ENCODE peak calls at places on chromosomes 2 and 18, in seven cellular contexts. One of them, this sample, is unnamed.

GRCh38 chr2:129923265-129924141 is 56.0 kb upstream of the RAB6C start:
- DNase-seq in GM12892: no peak
- DNase-seq in transverse colon: no peak
- DNase-seq in stomach: no peak
- DNase-seq in K562: peak
- DNase-seq in A549: no peak
- DNase-seq in H54: no peak
- DNase-seq in this sample: peak

GRCh38 chr2:102233132-102233884 is 46.5 kb downstream of the IL1RL2 start:
- DNase-seq in A549: no peak
- DNase-seq in GM12892: no peak
- DNase-seq in stomach: no peak
- DNase-seq in transverse colon: no peak
- DNase-seq in K562: no peak
- DNase-seq in H54: no peak
- DNase-seq in this sample: no peak

GRCh38 chr18:32730620-32731021 is 42.2 kb downstream of the KLHL14 start:
- DNase-seq in transverse colon: no peak
- DNase-seq in GM12892: no peak
- DNase-seq in K562: no peak
- DNase-seq in stomach: no peak
- DNase-seq in A549: no peak
- DNase-seq in H54: no peak
- DNase-seq in this sample: no peak

GRCh38 chr18:77008576-77009315 is 123.8 kb downstream of the MBP start:
- DNase-seq in stomach: no peak
- DNase-seq in H54: no peak
- DNase-seq in A549: no peak
- DNase-seq in K562: no peak
- DNase-seq in transverse colon: no peak
- DNase-seq in GM12892: no peak
- DNase-seq in this sample: no peak

GRCh38 chr18:5772706-5773105 is 122.6 kb downstream of the TMEM200C start:
- DNase-seq in K562: no peak
- DNase-seq in transverse colon: no peak
- DNase-seq in H54: no peak
- DNase-seq in stomach: no peak
- DNase-seq in A549: no peak
- DNase-seq in GM12892: no peak
- DNase-seq in this sample: no peak

GRCh38 chr2:218679119-218679518 is 7.2 kb downstream of the STK36 start:
- DNase-seq in stomach: no peak
- DNase-seq in K562: peak
- DNase-seq in transverse colon: no peak
- DNase-seq in GM12892: no peak
- DNase-seq in A549: no peak
- DNase-seq in H54: no peak
- DNase-seq in this sample: no peak

GRCh38 chr2:150063432-150063889 is 424.0 kb downstream of the RND3 start:
- DNase-seq in transverse colon: no peak
- DNase-seq in A549: no peak
- DNase-seq in H54: peak
- DNase-seq in K562: no peak
- DNase-seq in stomach: no peak
- DNase-seq in GM12892: no peak
- DNase-seq in this sample: no peak

GRCh38 chr2:69384618-69385081 is 2.4 kb downstream of the GFPT1 start:
- DNase-seq in K562: no peak
- DNase-seq in stomach: no peak
- DNase-seq in A549: no peak
- DNase-seq in transverse colon: no peak
- DNase-seq in GM12892: no peak
- DNase-seq in H54: no peak
- DNase-seq in this sample: no peak

GRCh38 chr2:45045706-45046105 is 36.5 kb upstream of the SIX2 start:
- DNase-seq in H54: no peak
- DNase-seq in stomach: no peak
- DNase-seq in transverse colon: no peak
- DNase-seq in A549: no peak
- DNase-seq in GM12892: no peak
- DNase-seq in K562: no peak
- DNase-seq in this sample: no peak

GRCh38 chr2:190512539-190513095 is 21.9 kb downstream of the NEMP2 start:
- DNase-seq in H54: no peak
- DNase-seq in stomach: no peak
- DNase-seq in transverse colon: no peak
- DNase-seq in A549: no peak
- DNase-seq in K562: no peak
- DNase-seq in GM12892: no peak
- DNase-seq in this sample: no peak

GRCh38 chr2:1740714-1741584 is 3.4 kb downstream of the PXDN start:
- DNase-seq in H54: no peak
- DNase-seq in K562: no peak
- DNase-seq in stomach: no peak
- DNase-seq in transverse colon: no peak
- DNase-seq in GM12892: no peak
- DNase-seq in A549: no peak
- DNase-seq in this sample: peak

GRCh38 chr2:85878719-85879390 is 9.9 kb downstream of the ST3GAL5 start:
- DNase-seq in K562: no peak
- DNase-seq in GM12892: no peak
- DNase-seq in stomach: no peak
- DNase-seq in A549: no peak
- DNase-seq in transverse colon: no peak
- DNase-seq in H54: no peak
- DNase-seq in this sample: peak

GRCh38 chr2:204825054-204825453 is 279.8 kb downstream of the PARD3B start:
- DNase-seq in H54: no peak
- DNase-seq in GM12892: no peak
- DNase-seq in K562: no peak
- DNase-seq in stomach: no peak
- DNase-seq in A549: no peak
- DNase-seq in transverse colon: no peak
- DNase-seq in this sample: no peak

GRCh38 chr18:42614619-42615293 is 500.7 kb downstream of the RIT2 start:
- DNase-seq in transverse colon: no peak
- DNase-seq in GM12892: no peak
- DNase-seq in K562: no peak
- DNase-seq in A549: no peak
- DNase-seq in stomach: no peak
- DNase-seq in H54: no peak
- DNase-seq in this sample: no peak

GRCh38 chr2:74481961-74482800 is 617 bp downstream of the CCDC142 start:
- DNase-seq in GM12892: peak
- DNase-seq in K562: peak
- DNase-seq in H54: no peak
- DNase-seq in stomach: no peak
- DNase-seq in A549: no peak
- DNase-seq in transverse colon: peak
- DNase-seq in this sample: no peak

GRCh38 chr2:161983896-161984295 is 90.1 kb downstream of the DPP4 start:
- DNase-seq in H54: no peak
- DNase-seq in transverse colon: no peak
- DNase-seq in stomach: no peak
- DNase-seq in GM12892: no peak
- DNase-seq in A549: no peak
- DNase-seq in K562: no peak
- DNase-seq in this sample: no peak

GRCh38 chr2:1480671-1481076 is 67.4 kb downstream of the TPO start:
- DNase-seq in stomach: no peak
- DNase-seq in transverse colon: no peak
- DNase-seq in GM12892: no peak
- DNase-seq in A549: no peak
- DNase-seq in H54: no peak
- DNase-seq in K562: no peak
- DNase-seq in this sample: no peak

GRCh38 chr2:150557020-150557644 is 69.7 kb upstream of the RND3 start:
- DNase-seq in A549: no peak
- DNase-seq in transverse colon: no peak
- DNase-seq in GM12892: no peak
- DNase-seq in K562: no peak
- DNase-seq in H54: no peak
- DNase-seq in stomach: no peak
- DNase-seq in this sample: no peak

GRCh38 chr2:47559079-47559684 is 156.2 kb downstream of the MSH2 start:
- DNase-seq in stomach: no peak
- DNase-seq in H54: peak
- DNase-seq in A549: no peak
- DNase-seq in GM12892: no peak
- DNase-seq in K562: no peak
- DNase-seq in transverse colon: no peak
- DNase-seq in this sample: no peak

GRCh38 chr2:16055848-16056580 is 115.7 kb downstream of the MYCN start:
- DNase-seq in GM12892: no peak
- DNase-seq in transverse colon: no peak
- DNase-seq in H54: no peak
- DNase-seq in K562: no peak
- DNase-seq in A549: no peak
- DNase-seq in stomach: no peak
- DNase-seq in this sample: no peak

DNA sequence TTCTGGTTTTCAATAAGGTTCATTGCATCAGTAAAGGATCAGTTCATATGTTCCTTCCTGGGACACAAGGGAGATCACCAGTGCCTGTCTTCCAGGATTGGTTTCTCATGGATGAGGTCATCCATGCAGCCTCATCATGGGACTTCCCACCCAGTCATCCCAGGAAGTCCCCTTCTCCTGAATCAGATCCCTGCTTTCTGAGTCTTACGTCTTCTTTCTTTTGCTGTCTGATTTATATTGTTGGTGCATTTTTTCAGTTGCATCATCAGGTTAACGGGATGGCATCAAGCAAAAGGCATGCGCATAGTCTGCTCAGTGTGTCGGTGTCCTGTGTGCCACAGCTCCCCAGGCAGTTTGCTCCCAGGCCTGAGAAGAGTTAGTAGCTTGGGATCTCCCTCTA is 105.9 kb downstream of the SOX11 start:
- DNase-seq in A549: no peak
- DNase-seq in transverse colon: no peak
- DNase-seq in K562: no peak
- DNase-seq in stomach: no peak
- DNase-seq in H54: no peak
- DNase-seq in GM12892: no peak
- DNase-seq in this sample: no peak
- TF ChIP-seq POLR2A in A549: no peak
- TF ChIP-seq POLR2A in transverse colon: no peak
- TF ChIP-seq POLR2A in K562: no peak
- TF ChIP-seq POLR2A in stomach: no peak
- TF ChIP-seq POLR2A in H54: no peak
- TF ChIP-seq POLR2A in GM12892: no peak
- TF ChIP-seq POLR2A in this sample: no peak

GRCh38 chr2:96664366-96664765 is 21.8 kb downstream of the FER1L5 start:
- DNase-seq in K562: no peak
- DNase-seq in transverse colon: no peak
- DNase-seq in stomach: no peak
- DNase-seq in GM12892: no peak
- DNase-seq in H54: no peak
- DNase-seq in A549: no peak
- DNase-seq in this sample: no peak

GRCh38 chr2:96662360-96662759 is 19.8 kb downstream of the FER1L5 start:
- DNase-seq in stomach: no peak
- DNase-seq in A549: no peak
- DNase-seq in transverse colon: no peak
- DNase-seq in H54: no peak
- DNase-seq in K562: no peak
- DNase-seq in GM12892: no peak
- DNase-seq in this sample: no peak

GRCh38 chr2:96663829-96664228 is 21.3 kb downstream of the FER1L5 start:
- DNase-seq in stomach: peak
- DNase-seq in GM12892: no peak
- DNase-seq in transverse colon: no peak
- DNase-seq in H54: no peak
- DNase-seq in A549: no peak
- DNase-seq in K562: no peak
- DNase-seq in this sample: no peak

GRCh38 chr2:96661324-96661723 is 18.8 kb downstream of the FER1L5 start:
- DNase-seq in K562: no peak
- DNase-seq in A549: no peak
- DNase-seq in transverse colon: no peak
- DNase-seq in GM12892: no peak
- DNase-seq in stomach: no peak
- DNase-seq in H54: no peak
- DNase-seq in this sample: no peak

GRCh38 chr2:96663177-96663576 is 20.6 kb downstream of the FER1L5 start:
- DNase-seq in stomach: peak
- DNase-seq in transverse colon: no peak
- DNase-seq in K562: no peak
- DNase-seq in A549: no peak
- DNase-seq in H54: no peak
- DNase-seq in GM12892: no peak
- DNase-seq in this sample: no peak
- TF ChIP-seq POLR2A in stomach: no peak
- TF ChIP-seq POLR2A in transverse colon: no peak
- TF ChIP-seq POLR2A in K562: no peak
- TF ChIP-seq POLR2A in A549: no peak
- TF ChIP-seq POLR2A in H54: no peak
- TF ChIP-seq POLR2A in GM12892: no peak
- TF ChIP-seq POLR2A in this sample: no peak

GRCh38 chr2:37468139-37468538 is 123.7 kb downstream of the QPCT start:
- DNase-seq in stomach: no peak
- DNase-seq in transverse colon: no peak
- DNase-seq in H54: no peak
- DNase-seq in A549: no peak
- DNase-seq in GM12892: no peak
- DNase-seq in K562: no peak
- DNase-seq in this sample: no peak
- TF ChIP-seq POLR2A in stomach: no peak
- TF ChIP-seq POLR2A in transverse colon: no peak
- TF ChIP-seq POLR2A in H54: no peak
- TF ChIP-seq POLR2A in A549: no peak
- TF ChIP-seq POLR2A in GM12892: no peak
- TF ChIP-seq POLR2A in K562: no peak
- TF ChIP-seq POLR2A in this sample: no peak

DNA sequence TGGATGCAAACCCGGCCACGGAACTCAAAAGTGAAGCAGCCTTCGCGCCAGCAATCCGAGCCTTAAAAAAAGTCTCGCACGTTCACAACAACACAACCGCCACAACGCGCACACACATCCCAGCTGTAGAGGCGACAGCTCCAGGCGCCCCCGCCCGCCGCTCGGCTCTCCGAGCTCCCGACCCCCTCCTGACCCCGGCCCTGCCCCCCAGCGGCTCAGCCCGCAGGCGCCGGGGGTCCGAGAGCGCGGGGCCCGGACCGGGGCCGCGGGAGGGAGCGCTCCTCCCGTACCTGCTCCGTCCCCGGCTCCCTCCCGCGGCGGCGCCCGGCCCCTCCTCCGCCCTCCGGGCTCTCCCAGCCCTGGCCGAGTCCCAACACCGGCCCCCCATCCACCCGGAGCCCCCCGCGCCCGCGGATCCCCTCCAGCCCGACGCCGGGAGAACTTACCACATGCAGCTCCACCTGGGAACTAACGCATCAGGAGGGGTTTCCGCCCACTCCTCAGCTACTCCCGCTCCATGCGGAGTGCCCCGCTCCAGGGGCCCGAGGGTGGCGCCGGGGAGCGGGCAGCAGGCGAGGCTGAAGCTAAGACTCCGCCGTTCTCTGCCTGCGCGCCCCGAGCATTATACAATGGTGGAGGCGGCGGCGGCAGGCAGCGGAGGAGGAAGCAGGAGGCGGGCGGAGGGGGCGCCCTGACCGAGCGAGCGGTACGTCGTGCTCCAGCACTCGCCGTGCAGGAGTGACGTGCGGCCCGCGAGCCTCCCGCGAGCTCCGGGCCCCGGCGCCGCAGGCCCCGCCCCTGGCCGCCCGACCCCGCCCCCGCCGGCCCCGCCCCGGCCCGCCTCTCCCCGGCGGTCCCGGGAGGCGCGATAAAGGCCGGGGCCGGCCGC is at the start of gene SERTAD2:
- DNase-seq in stomach: peak
- DNase-seq in GM12892: peak
- DNase-seq in K562: peak
- DNase-seq in H54: peak
- DNase-seq in transverse colon: peak
- DNase-seq in A549: peak
- DNase-seq in this sample: peak
- TF ChIP-seq POLR2A in stomach: no peak
- TF ChIP-seq POLR2A in GM12892: peak
- TF ChIP-seq POLR2A in K562: peak
- TF ChIP-seq POLR2A in H54: peak
- TF ChIP-seq POLR2A in transverse colon: peak
- TF ChIP-seq POLR2A in A549: peak
- TF ChIP-seq POLR2A in this sample: peak